ENCODE peak calls at places on chromosome 15, in four cellular contexts. D is mucosa of descending colon; W is activated T-cell treated with anti-CD3 and anti-CD28 coated beads, Interleukin-2, amount 50 U/mL, for 48 hours; G is AG04449. H is an unnamed sample.

GRCh38 chr15:33915571-33916407 is 52.5 kb upstream of the CHRM5 start:
- DNase-seq in W (no peak), D (peak; percentile 67), G (no peak), H (peak; percentile 66)

GRCh38 chr15:64739216-64739976 is 36.0 kb downstream of the RBPMS2 start:
- DNase-seq in D (no peak), G (no peak), W (no peak), H (no peak)

GRCh38 chr15:57505056-57505713 is 86.5 kb upstream of the MYZAP start:
- DNase-seq in D (no peak), G (no peak), W (no peak), H (no peak)

GRCh38 chr15:75347222-75348033 is 589 bp downstream of the NEIL1 start:
- DNase-seq in G (no peak), D (peak; percentile 83), W (peak; percentile 61), H (peak; percentile 79)

GRCh38 chr15:76206325-76206976 is 104.8 kb downstream of the ETFA start:
- DNase-seq in W (no peak), D (no peak), G (no peak), H (peak; percentile 62)

GRCh38 chr15:33405096-33405495 is 94.3 kb downstream of the RYR3 start:
- DNase-seq in D (no peak), W (no peak), G (no peak), H (no peak)

GRCh38 chr15:40006646-40007045 is 32.3 kb downstream of the SRP14 start:
- DNase-seq in G (peak; percentile 58), D (no peak), W (no peak), H (no peak)

GRCh38 chr15:85581495-85581894 is 201.1 kb downstream of the AKAP13 start:
- DNase-seq in D (peak; percentile 86), G (no peak), W (peak; percentile 50), H (peak; percentile 64)

GRCh38 chr15:65655026-65655425 is 33.3 kb downstream of the SLC24A1 start:
- DNase-seq in D (no peak), W (no peak), G (no peak), H (no peak)

GRCh38 chr15:43516185-43516584 is 1.2 kb upstream of the MAP1A start:
- DNase-seq in W (peak; percentile 0), G (no peak), D (no peak), H (no peak)

GRCh38 chr15:80173022-80173759 is 20.4 kb downstream of the FAH start:
- DNase-seq in G (no peak), D (peak; percentile 65), W (peak; percentile 83), H (peak; percentile 75)

GRCh38 chr15:78264304-78265136 is at the start of gene DNAJA4:
- DNase-seq in D (peak; percentile 78), G (no peak), W (peak; percentile 69), H (peak; percentile 63)

GRCh38 chr15:70240082-70240481 is 142.4 kb upstream of the TLE3 start:
- DNase-seq in W (no peak), G (no peak), D (no peak), H (no peak)

GRCh38 chr15:64288999-64289398 is 67.0 kb downstream of the CSNK1G1 start:
- DNase-seq in G (no peak), D (no peak), W (no peak), H (no peak)

GRCh38 chr15:55241895-55242294 is 45.2 kb upstream of the RSL24D1 start:
- DNase-seq in W (no peak), D (no peak), G (no peak), H (no peak)

GRCh38 chr15:99492275-99492674 is 73.5 kb upstream of the MEF2A start:
- DNase-seq in G (no peak), D (no peak), W (peak; percentile 7), H (no peak)

GRCh38 chr15:41934843-41935242 is 37.5 kb downstream of the EHD4 start:
- DNase-seq in W (peak; percentile 75), D (peak; percentile 82), G (no peak), H (peak; percentile 61)

GRCh38 chr15:59886476-59886875 is 117.6 kb upstream of the FOXB1 start:
- DNase-seq in D (no peak), G (no peak), W (no peak), H (no peak)

GRCh38 chr15:35047996-35048395 is 37.1 kb downstream of the NANOGP8 start:
- DNase-seq in W (no peak), G (no peak), D (no peak), H (no peak)

GRCh38 chr15:68650901-68651709 is 72.3 kb downstream of the CORO2B start:
- DNase-seq in W (peak; percentile 78), G (no peak), D (no peak), H (peak; percentile 72)

GRCh38 chr15:61518191-61518950 is 289.3 kb upstream of the RORA start:
- DNase-seq in D (no peak), G (no peak), W (no peak), H (no peak)

GRCh38 chr15:75620043-75620775 is 5.3 kb downstream of the SNUPN start:
- DNase-seq in D (no peak), W (no peak), G (no peak), H (peak; percentile 22)

GRCh38 chr15:38242055-38242454 is 10.6 kb upstream of the SPRED1 start:
- DNase-seq in G (no peak), D (no peak), W (no peak), H (no peak)

GRCh38 chr15:98581715-98582114 is 66.6 kb upstream of the IGF1R start:
- DNase-seq in W (no peak), D (no peak), G (no peak), H (no peak)

GRCh38 chr15:62519900-62520299 is 354.8 kb upstream of the C2CD4B start:
- DNase-seq in D (no peak), W (peak; percentile 19), G (no peak), H (no peak)

GRCh38 chr15:67571643-67572415 is 29.3 kb downstream of the MAP2K5 start:
- DNase-seq in W (no peak), G (no peak), D (peak; percentile 57), H (peak; percentile 55)

GRCh38 chr15:42056934-42057743 is 36.3 kb upstream of the PLA2G4E start:
- DNase-seq in G (no peak), W (peak; percentile 70), D (peak; percentile 85), H (peak; percentile 86)

GRCh38 chr15:63633312-63633711 is 36.1 kb downstream of the FBXL22 start:
- DNase-seq in G (no peak), W (no peak), D (no peak), H (no peak)

GRCh38 chr15:33547876-33548275 is 237.1 kb downstream of the RYR3 start:
- DNase-seq in D (no peak), G (no peak), W (peak; percentile 18), H (no peak)

GRCh38 chr15:35444557-35445204 is 101.3 kb downstream of the DPH6 start:
- DNase-seq in G (no peak), D (no peak), W (no peak), H (no peak)

GRCh38 chr15:51706931-51707608 is 25.8 kb downstream of the SCG3 start:
- DNase-seq in W (no peak), G (no peak), D (no peak), H (no peak)

GRCh38 chr15:71743861-71744382 is 66.4 kb upstream of the NR2E3 start:
- DNase-seq in D (no peak), W (peak; percentile 61), G (no peak), H (peak; percentile 67)

GRCh38 chr15:81256916-81257315 is 60.2 kb downstream of the IL16 start:
- DNase-seq in G (no peak), D (no peak), W (no peak), H (no peak)

GRCh38 chr15:82709421-82710207 is at the start of gene AP3B2:
- DNase-seq in D (peak; percentile 78), W (peak; percentile 82), G (no peak), H (peak; percentile 59)

GRCh38 chr15:68696532-68697363 is 118.0 kb downstream of the CORO2B start:
- DNase-seq in G (no peak), D (no peak), W (no peak), H (no peak)

H was measured in transverse colon.